ENCODE peak calls at places on chromosomes 4 and X, in six cellular contexts. One of them, this sample, is unnamed.

GRCh38 chr4:38385286-38386010 is 278.6 kb upstream of the KLF3 start:
- DNase-seq in mesenchymal stem cell: no peak
- DNase-seq in neuronal stem cell: no peak
- DNase-seq in trophoblast cell: no peak
- DNase-seq in IMR-90: no peak
- DNase-seq in H1: no peak
- DNase-seq in this sample: no peak

GRCh38 chr4:78902313-78902712 is 36.9 kb downstream of the PAQR3 start:
- DNase-seq in neuronal stem cell: no peak
- DNase-seq in IMR-90: no peak
- DNase-seq in H1: no peak
- DNase-seq in mesenchymal stem cell: no peak
- DNase-seq in trophoblast cell: no peak
- DNase-seq in this sample: no peak

GRCh38 chr4:111618908-111619307 is 526.3 kb upstream of the FAM241A start:
- DNase-seq in mesenchymal stem cell: no peak
- DNase-seq in trophoblast cell: no peak
- DNase-seq in IMR-90: peak; percentile 70
- DNase-seq in neuronal stem cell: no peak
- DNase-seq in H1: no peak
- DNase-seq in this sample: no peak

GRCh38 chr4:76485450-76485849 is 50.4 kb downstream of the SHROOM3 start:
- DNase-seq in IMR-90: no peak
- DNase-seq in H1: peak; percentile 13
- DNase-seq in neuronal stem cell: no peak
- DNase-seq in trophoblast cell: no peak
- DNase-seq in mesenchymal stem cell: peak; percentile 5
- DNase-seq in this sample: peak; percentile 45

GRCh38 chrX:2677764-2678163 is 13.3 kb upstream of the CD99 start:
- DNase-seq in H1: no peak
- DNase-seq in IMR-90: peak; percentile 99
- DNase-seq in trophoblast cell: peak; percentile 66
- DNase-seq in neuronal stem cell: no peak
- DNase-seq in mesenchymal stem cell: peak; percentile 95
- DNase-seq in this sample: peak; percentile 47

GRCh38 chr4:100981447-100982204 is 365.7 kb downstream of the PPP3CA start:
- DNase-seq in H1: no peak
- DNase-seq in mesenchymal stem cell: peak; percentile 79
- DNase-seq in neuronal stem cell: no peak
- DNase-seq in trophoblast cell: no peak
- DNase-seq in IMR-90: peak; percentile 20
- DNase-seq in this sample: no peak

GRCh38 chr4:108889696-108890475 is 127.0 kb upstream of the ETNPPL start:
- DNase-seq in neuronal stem cell: no peak
- DNase-seq in H1: no peak
- DNase-seq in trophoblast cell: no peak
- DNase-seq in mesenchymal stem cell: peak; percentile 43
- DNase-seq in IMR-90: no peak
- DNase-seq in this sample: no peak

GRCh38 chr4:139453041-139453370 is 915 bp upstream of the RAB33B start:
- DNase-seq in H1: no peak
- DNase-seq in neuronal stem cell: no peak
- DNase-seq in mesenchymal stem cell: no peak
- DNase-seq in trophoblast cell: peak; percentile 68
- DNase-seq in IMR-90: no peak
- DNase-seq in this sample: no peak

GRCh38 chrX:118872102-118872566 is 48.5 kb downstream of the ZCCHC12 start:
- DNase-seq in mesenchymal stem cell: no peak
- DNase-seq in IMR-90: no peak
- DNase-seq in trophoblast cell: no peak
- DNase-seq in neuronal stem cell: no peak
- DNase-seq in H1: no peak
- DNase-seq in this sample: no peak

GRCh38 chr4:73945674-73946449 is 36.0 kb downstream of the PF4 start:
- DNase-seq in mesenchymal stem cell: no peak
- DNase-seq in neuronal stem cell: no peak
- DNase-seq in H1: no peak
- DNase-seq in IMR-90: no peak
- DNase-seq in trophoblast cell: no peak
- DNase-seq in this sample: no peak

GRCh38 chrX:32524385-32524784 is 687.0 kb downstream of the DMD start:
- DNase-seq in mesenchymal stem cell: no peak
- DNase-seq in H1: no peak
- DNase-seq in trophoblast cell: no peak
- DNase-seq in IMR-90: no peak
- DNase-seq in neuronal stem cell: no peak
- DNase-seq in this sample: no peak

GRCh38 chrX:16240231-16240905 is 73.1 kb downstream of the MAGEB17 start:
- DNase-seq in neuronal stem cell: no peak
- DNase-seq in mesenchymal stem cell: no peak
- DNase-seq in H1: no peak
- DNase-seq in IMR-90: no peak
- DNase-seq in trophoblast cell: no peak
- DNase-seq in this sample: no peak

GRCh38 chr4:52651993-52652672 is 7.0 kb downstream of the USP46 start:
- DNase-seq in neuronal stem cell: no peak
- DNase-seq in trophoblast cell: no peak
- DNase-seq in mesenchymal stem cell: no peak
- DNase-seq in H1: no peak
- DNase-seq in IMR-90: peak; percentile 28
- DNase-seq in this sample: no peak

GRCh38 chr4:38137080-38137479 is 176.9 kb downstream of the PTTG2 start:
- DNase-seq in neuronal stem cell: no peak
- DNase-seq in mesenchymal stem cell: no peak
- DNase-seq in IMR-90: no peak
- DNase-seq in trophoblast cell: no peak
- DNase-seq in H1: no peak
- DNase-seq in this sample: no peak

GRCh38 chr4:98584265-98584664 is 74.1 kb downstream of the TSPAN5 start:
- DNase-seq in H1: no peak
- DNase-seq in neuronal stem cell: no peak
- DNase-seq in IMR-90: peak; percentile 58
- DNase-seq in mesenchymal stem cell: no peak
- DNase-seq in trophoblast cell: no peak
- DNase-seq in this sample: no peak

GRCh38 chrX:40172169-40172979 is 74.6 kb upstream of the BCOR start:
- DNase-seq in H1: no peak
- DNase-seq in neuronal stem cell: no peak
- DNase-seq in trophoblast cell: peak; percentile 47
- DNase-seq in mesenchymal stem cell: peak; percentile 90
- DNase-seq in IMR-90: peak; percentile 44
- DNase-seq in this sample: peak; percentile 50

GRCh38 chrX:78024349-78025108 is 55.1 kb upstream of the PGAM4 start:
- DNase-seq in H1: no peak
- DNase-seq in IMR-90: peak; percentile 2
- DNase-seq in mesenchymal stem cell: peak; percentile 2
- DNase-seq in trophoblast cell: peak; percentile 1
- DNase-seq in neuronal stem cell: no peak
- DNase-seq in this sample: peak; percentile 37

GRCh38 chr4:129822708-129823504 is 727.0 kb downstream of the C4orf33 start:
- DNase-seq in trophoblast cell: peak; percentile 89
- DNase-seq in neuronal stem cell: no peak
- DNase-seq in mesenchymal stem cell: peak; percentile 1
- DNase-seq in H1: no peak
- DNase-seq in IMR-90: no peak
- DNase-seq in this sample: no peak

GRCh38 chr4:7226993-7227392 is 34.7 kb downstream of the SORCS2 start:
- DNase-seq in H1: no peak
- DNase-seq in mesenchymal stem cell: no peak
- DNase-seq in neuronal stem cell: no peak
- DNase-seq in IMR-90: no peak
- DNase-seq in trophoblast cell: no peak
- DNase-seq in this sample: no peak

GRCh38 chr4:72525938-72526337 is 43.1 kb downstream of the ADAMTS3 start:
- DNase-seq in IMR-90: peak; percentile 43
- DNase-seq in mesenchymal stem cell: peak; percentile 26
- DNase-seq in neuronal stem cell: no peak
- DNase-seq in trophoblast cell: no peak
- DNase-seq in H1: no peak
- DNase-seq in this sample: no peak

GRCh38 chr4:27000820-27001219 is 140.2 kb downstream of the STIM2 start:
- DNase-seq in H1: no peak
- DNase-seq in neuronal stem cell: no peak
- DNase-seq in trophoblast cell: no peak
- DNase-seq in mesenchymal stem cell: no peak
- DNase-seq in IMR-90: no peak
- DNase-seq in this sample: no peak

GRCh38 chr4:25896782-25897539 is 17.1 kb upstream of the SMIM20 start:
- DNase-seq in IMR-90: no peak
- DNase-seq in H1: no peak
- DNase-seq in neuronal stem cell: no peak
- DNase-seq in trophoblast cell: no peak
- DNase-seq in mesenchymal stem cell: no peak
- DNase-seq in this sample: no peak

GRCh38 chr4:100386270-100386669 is 131.6 kb downstream of the EMCN start:
- DNase-seq in trophoblast cell: no peak
- DNase-seq in IMR-90: no peak
- DNase-seq in H1: no peak
- DNase-seq in neuronal stem cell: no peak
- DNase-seq in mesenchymal stem cell: no peak
- DNase-seq in this sample: no peak

GRCh38 chrX:123217077-123217476 is 33.0 kb downstream of the GRIA3 start:
- DNase-seq in mesenchymal stem cell: peak; percentile 37
- DNase-seq in trophoblast cell: no peak
- DNase-seq in neuronal stem cell: no peak
- DNase-seq in IMR-90: no peak
- DNase-seq in H1: no peak
- DNase-seq in this sample: no peak

GRCh38 chr4:155995069-155995468 is 41.4 kb upstream of the CTSO start:
- DNase-seq in mesenchymal stem cell: no peak
- DNase-seq in trophoblast cell: no peak
- DNase-seq in H1: no peak
- DNase-seq in IMR-90: no peak
- DNase-seq in neuronal stem cell: no peak
- DNase-seq in this sample: no peak

GRCh38 chrX:56813318-56813837 is 84.3 kb downstream of the NBDY start:
- DNase-seq in trophoblast cell: peak; percentile 71
- DNase-seq in neuronal stem cell: no peak
- DNase-seq in IMR-90: peak; percentile 31
- DNase-seq in mesenchymal stem cell: peak; percentile 76
- DNase-seq in H1: no peak
- DNase-seq in this sample: peak; percentile 14

GRCh38 chr4:22190855-22191254 is 242.3 kb upstream of the KCNIP4 start:
- DNase-seq in IMR-90: peak; percentile 77
- DNase-seq in neuronal stem cell: no peak
- DNase-seq in H1: no peak
- DNase-seq in mesenchymal stem cell: peak; percentile 53
- DNase-seq in trophoblast cell: no peak
- DNase-seq in this sample: no peak

GRCh38 chrX:24463077-24463476 is 2.0 kb upstream of the PDK3 start:
- DNase-seq in neuronal stem cell: no peak
- DNase-seq in mesenchymal stem cell: no peak
- DNase-seq in IMR-90: no peak
- DNase-seq in H1: no peak
- DNase-seq in trophoblast cell: no peak
- DNase-seq in this sample: no peak

GRCh38 chr4:24102621-24103020 is 212.8 kb upstream of the PPARGC1A start:
- DNase-seq in mesenchymal stem cell: no peak
- DNase-seq in IMR-90: no peak
- DNase-seq in H1: no peak
- DNase-seq in trophoblast cell: no peak
- DNase-seq in neuronal stem cell: no peak
- DNase-seq in this sample: no peak

GRCh38 chrX:68358679-68359078 is 74.6 kb downstream of the OPHN1 start:
- DNase-seq in IMR-90: no peak
- DNase-seq in mesenchymal stem cell: no peak
- DNase-seq in H1: no peak
- DNase-seq in neuronal stem cell: no peak
- DNase-seq in trophoblast cell: no peak
- DNase-seq in this sample: no peak

GRCh38 chrX:15988661-15989603 is 134.3 kb upstream of the AP1S2 start:
- DNase-seq in mesenchymal stem cell: peak; percentile 77
- DNase-seq in neuronal stem cell: no peak
- DNase-seq in IMR-90: peak; percentile 82
- DNase-seq in H1: no peak
- DNase-seq in trophoblast cell: no peak
- DNase-seq in this sample: no peak

DNA sequence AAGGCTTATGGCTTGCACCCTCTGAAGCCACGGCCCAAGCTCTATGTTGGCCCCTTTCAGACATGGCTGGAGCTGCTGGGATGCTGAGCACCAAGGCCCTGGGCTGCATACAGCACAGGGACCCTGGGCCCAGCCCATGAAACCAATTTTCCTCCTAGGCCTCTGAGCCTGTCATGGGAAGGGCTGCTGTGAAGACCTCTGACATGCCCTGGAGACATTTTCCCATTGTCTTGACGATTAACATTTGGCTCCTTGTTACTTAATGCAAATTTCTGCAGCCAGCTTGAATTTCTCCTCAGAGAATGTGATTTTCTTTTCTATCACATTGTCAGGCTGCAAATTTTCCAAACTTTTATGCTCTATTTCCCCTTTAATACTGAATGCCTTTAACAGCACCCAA is 844.7 kb downstream of the PCDH18 start:
- DNase-seq in trophoblast cell: no peak
- DNase-seq in IMR-90: no peak
- DNase-seq in neuronal stem cell: no peak
- DNase-seq in mesenchymal stem cell: no peak
- DNase-seq in H1: no peak
- DNase-seq in this sample: no peak
- H3K4me1 ChIP-seq in trophoblast cell: peaks cover 4% of the 10 kb centered on the region
- H3K4me1 ChIP-seq in IMR-90: no peaks in the 10 kb centered on the region
- H3K4me1 ChIP-seq in neuronal stem cell: peaks cover 2% of the 10 kb centered on the region
- H3K4me1 ChIP-seq in mesenchymal stem cell: no peaks in the 10 kb centered on the region
- H3K4me1 ChIP-seq in H1: no peaks in the 10 kb centered on the region
- H3K4me1 ChIP-seq in this sample: no peaks in the 10 kb centered on the region

GRCh38 chr4:150047546-150047945 is 30.7 kb upstream of the DCLK2 start:
- DNase-seq in mesenchymal stem cell: no peak
- DNase-seq in H1: no peak
- DNase-seq in IMR-90: no peak
- DNase-seq in trophoblast cell: no peak
- DNase-seq in neuronal stem cell: no peak
- DNase-seq in this sample: no peak
- H3K14ac ChIP-seq in mesenchymal stem cell: no peak overlapping the region
- H3K14ac ChIP-seq in H1: no peak overlapping the region
- H3K14ac ChIP-seq in IMR-90: no peak overlapping the region
- H3K14ac ChIP-seq in trophoblast cell: no peak overlapping the region
- H3K14ac ChIP-seq in neuronal stem cell: no peak overlapping the region
- H3K14ac ChIP-seq in this sample: no peak overlapping the region

GRCh38 chr4:10732235-10732975 is 47.8 kb upstream of the CLNK start:
- DNase-seq in IMR-90: no peak
- DNase-seq in trophoblast cell: no peak
- DNase-seq in mesenchymal stem cell: no peak
- DNase-seq in H1: no peak
- DNase-seq in neuronal stem cell: no peak
- DNase-seq in this sample: no peak
- H3K9ac ChIP-seq in IMR-90: no peak overlapping the region
- H3K9ac ChIP-seq in trophoblast cell: no peak overlapping the region
- H3K9ac ChIP-seq in mesenchymal stem cell: no peak overlapping the region
- H3K9ac ChIP-seq in H1: no peak overlapping the region
- H3K9ac ChIP-seq in neuronal stem cell: no peak overlapping the region
- H3K9ac ChIP-seq in this sample: no peak overlapping the region

DNA sequence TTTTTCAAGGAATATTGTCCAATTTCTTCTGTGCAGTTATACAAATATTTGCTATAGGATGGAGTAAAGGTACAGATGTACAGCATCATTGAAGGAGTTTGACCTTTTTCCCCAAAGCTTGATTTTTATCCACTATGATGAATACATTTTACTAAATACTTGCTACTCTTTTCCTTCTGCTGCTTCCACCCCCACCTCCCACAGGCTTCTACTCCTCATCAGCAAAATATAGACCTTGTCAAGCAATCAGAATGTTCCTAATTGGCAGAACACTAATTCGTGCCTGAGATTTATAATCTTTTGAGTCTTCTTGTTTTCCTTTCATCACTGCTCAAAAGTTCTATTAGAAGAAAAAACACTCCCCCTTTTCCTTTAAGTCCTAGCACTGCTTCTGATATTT is 3.8 kb upstream of the THAP9 start:
- DNase-seq in mesenchymal stem cell: no peak
- DNase-seq in IMR-90: no peak
- DNase-seq in H1: no peak
- DNase-seq in neuronal stem cell: no peak
- DNase-seq in trophoblast cell: no peak
- DNase-seq in this sample: no peak
- H3K4me1 ChIP-seq in mesenchymal stem cell: no peaks in the 10 kb centered on the region
- H3K4me1 ChIP-seq in IMR-90: no peaks in the 10 kb centered on the region
- H3K4me1 ChIP-seq in H1: peaks cover 2% of the 10 kb centered on the region
- H3K4me1 ChIP-seq in neuronal stem cell: no peaks in the 10 kb centered on the region
- H3K4me1 ChIP-seq in trophoblast cell: peaks cover 2% of the 10 kb centered on the region
- H3K4me1 ChIP-seq in this sample: no peaks in the 10 kb centered on the region

This sample was measured in H9.